ENCODE peak calls at places on chromosomes 12 and 14, in six cellular contexts. One of them, this sample, is unnamed.

GRCh38 chr12:31201382-31201781 is 124.6 kb downstream of the SINHCAF start:
- DNase-seq in stimulated activated CD4-positive, alpha-beta T cell treated with anti-CD3 and anti-CD28 coated beads, Interleukin-4, amount 100 ng/mL, for 1 hour: no peak
- DNase-seq in foreskin keratinocyte: no peak
- DNase-seq in hypothalamus: no peak
- DNase-seq in HT1080: no peak
- DNase-seq in activated naive CD8-positive, alpha-beta T cell treated with anti-CD3 and anti-CD28 coated beads, Interleukin-2, amount 10 ng/mL, durations not matched to agents 7 days and 5 days: no peak
- DNase-seq in this sample: no peak

GRCh38 chr14:105071326-105071725 is 6.1 kb upstream of the GPR132 start:
- DNase-seq in activated naive CD8-positive, alpha-beta T cell treated with anti-CD3 and anti-CD28 coated beads, Interleukin-2, amount 10 ng/mL, durations not matched to agents 7 days and 5 days: no peak
- DNase-seq in stimulated activated CD4-positive, alpha-beta T cell treated with anti-CD3 and anti-CD28 coated beads, Interleukin-4, amount 100 ng/mL, for 1 hour: no peak
- DNase-seq in HT1080: no peak
- DNase-seq in hypothalamus: no peak
- DNase-seq in foreskin keratinocyte: no peak
- DNase-seq in this sample: no peak

GRCh38 chr12:6193853-6194815 is 6.1 kb upstream of the CD9 start:
- DNase-seq in foreskin keratinocyte: peak; percentile 82
- DNase-seq in hypothalamus: no peak
- DNase-seq in stimulated activated CD4-positive, alpha-beta T cell treated with anti-CD3 and anti-CD28 coated beads, Interleukin-4, amount 100 ng/mL, for 1 hour: no peak
- DNase-seq in HT1080: no peak
- DNase-seq in activated naive CD8-positive, alpha-beta T cell treated with anti-CD3 and anti-CD28 coated beads, Interleukin-2, amount 10 ng/mL, durations not matched to agents 7 days and 5 days: no peak
- DNase-seq in this sample: no peak

GRCh38 chr12:80195143-80195726 is 95.9 kb downstream of the OTOGL start:
- DNase-seq in HT1080: peak; percentile 39
- DNase-seq in hypothalamus: no peak
- DNase-seq in foreskin keratinocyte: peak; percentile 56
- DNase-seq in stimulated activated CD4-positive, alpha-beta T cell treated with anti-CD3 and anti-CD28 coated beads, Interleukin-4, amount 100 ng/mL, for 1 hour: no peak
- DNase-seq in activated naive CD8-positive, alpha-beta T cell treated with anti-CD3 and anti-CD28 coated beads, Interleukin-2, amount 10 ng/mL, durations not matched to agents 7 days and 5 days: no peak
- DNase-seq in this sample: peak; percentile 65

GRCh38 chr14:95535226-95536021 is 574 bp downstream of the GLRX5 start:
- DNase-seq in stimulated activated CD4-positive, alpha-beta T cell treated with anti-CD3 and anti-CD28 coated beads, Interleukin-4, amount 100 ng/mL, for 1 hour: peak; percentile 22
- DNase-seq in foreskin keratinocyte: no peak
- DNase-seq in HT1080: no peak
- DNase-seq in activated naive CD8-positive, alpha-beta T cell treated with anti-CD3 and anti-CD28 coated beads, Interleukin-2, amount 10 ng/mL, durations not matched to agents 7 days and 5 days: no peak
- DNase-seq in hypothalamus: no peak
- DNase-seq in this sample: no peak

GRCh38 chr12:124923906-124924734 is 9.7 kb upstream of the UBC start:
- DNase-seq in foreskin keratinocyte: peak; percentile 89
- DNase-seq in activated naive CD8-positive, alpha-beta T cell treated with anti-CD3 and anti-CD28 coated beads, Interleukin-2, amount 10 ng/mL, durations not matched to agents 7 days and 5 days: no peak
- DNase-seq in stimulated activated CD4-positive, alpha-beta T cell treated with anti-CD3 and anti-CD28 coated beads, Interleukin-4, amount 100 ng/mL, for 1 hour: no peak
- DNase-seq in HT1080: peak; percentile 62
- DNase-seq in hypothalamus: no peak
- DNase-seq in this sample: peak; percentile 73

GRCh38 chr14:69475194-69475818 is 9.2 kb upstream of the PLEKHD1 start:
- DNase-seq in stimulated activated CD4-positive, alpha-beta T cell treated with anti-CD3 and anti-CD28 coated beads, Interleukin-4, amount 100 ng/mL, for 1 hour: no peak
- DNase-seq in activated naive CD8-positive, alpha-beta T cell treated with anti-CD3 and anti-CD28 coated beads, Interleukin-2, amount 10 ng/mL, durations not matched to agents 7 days and 5 days: no peak
- DNase-seq in foreskin keratinocyte: peak; percentile 22
- DNase-seq in hypothalamus: no peak
- DNase-seq in HT1080: peak; percentile 33
- DNase-seq in this sample: no peak

GRCh38 chr12:131620946-131621681 is 89.8 kb upstream of the SFSWAP start:
- DNase-seq in foreskin keratinocyte: no peak
- DNase-seq in activated naive CD8-positive, alpha-beta T cell treated with anti-CD3 and anti-CD28 coated beads, Interleukin-2, amount 10 ng/mL, durations not matched to agents 7 days and 5 days: no peak
- DNase-seq in hypothalamus: peak; percentile 22
- DNase-seq in stimulated activated CD4-positive, alpha-beta T cell treated with anti-CD3 and anti-CD28 coated beads, Interleukin-4, amount 100 ng/mL, for 1 hour: no peak
- DNase-seq in HT1080: no peak
- DNase-seq in this sample: no peak

GRCh38 chr12:26120561-26121274 is 4.1 kb downstream of the BHLHE41 start:
- DNase-seq in hypothalamus: no peak
- DNase-seq in stimulated activated CD4-positive, alpha-beta T cell treated with anti-CD3 and anti-CD28 coated beads, Interleukin-4, amount 100 ng/mL, for 1 hour: no peak
- DNase-seq in foreskin keratinocyte: no peak
- DNase-seq in activated naive CD8-positive, alpha-beta T cell treated with anti-CD3 and anti-CD28 coated beads, Interleukin-2, amount 10 ng/mL, durations not matched to agents 7 days and 5 days: no peak
- DNase-seq in HT1080: no peak
- DNase-seq in this sample: no peak

GRCh38 chr14:104385189-104386135 is 194.1 kb upstream of the C14orf180 start:
- DNase-seq in activated naive CD8-positive, alpha-beta T cell treated with anti-CD3 and anti-CD28 coated beads, Interleukin-2, amount 10 ng/mL, durations not matched to agents 7 days and 5 days: peak; percentile 23
- DNase-seq in HT1080: no peak
- DNase-seq in stimulated activated CD4-positive, alpha-beta T cell treated with anti-CD3 and anti-CD28 coated beads, Interleukin-4, amount 100 ng/mL, for 1 hour: no peak
- DNase-seq in foreskin keratinocyte: no peak
- DNase-seq in hypothalamus: no peak
- DNase-seq in this sample: no peak

GRCh38 chr14:34971381-34971780 is 11.4 kb upstream of the SRP54 start:
- DNase-seq in activated naive CD8-positive, alpha-beta T cell treated with anti-CD3 and anti-CD28 coated beads, Interleukin-2, amount 10 ng/mL, durations not matched to agents 7 days and 5 days: no peak
- DNase-seq in stimulated activated CD4-positive, alpha-beta T cell treated with anti-CD3 and anti-CD28 coated beads, Interleukin-4, amount 100 ng/mL, for 1 hour: no peak
- DNase-seq in HT1080: peak; percentile 28
- DNase-seq in foreskin keratinocyte: peak; percentile 45
- DNase-seq in hypothalamus: no peak
- DNase-seq in this sample: no peak

GRCh38 chr12:127531561-127531960 is 735.4 kb upstream of the TMEM132C start:
- DNase-seq in stimulated activated CD4-positive, alpha-beta T cell treated with anti-CD3 and anti-CD28 coated beads, Interleukin-4, amount 100 ng/mL, for 1 hour: no peak
- DNase-seq in hypothalamus: no peak
- DNase-seq in HT1080: no peak
- DNase-seq in foreskin keratinocyte: no peak
- DNase-seq in activated naive CD8-positive, alpha-beta T cell treated with anti-CD3 and anti-CD28 coated beads, Interleukin-2, amount 10 ng/mL, durations not matched to agents 7 days and 5 days: no peak
- DNase-seq in this sample: no peak

GRCh38 chr12:58509116-58509885 is 411.0 kb downstream of the LRIG3 start:
- DNase-seq in HT1080: peak; percentile 98
- DNase-seq in hypothalamus: no peak
- DNase-seq in stimulated activated CD4-positive, alpha-beta T cell treated with anti-CD3 and anti-CD28 coated beads, Interleukin-4, amount 100 ng/mL, for 1 hour: no peak
- DNase-seq in activated naive CD8-positive, alpha-beta T cell treated with anti-CD3 and anti-CD28 coated beads, Interleukin-2, amount 10 ng/mL, durations not matched to agents 7 days and 5 days: no peak
- DNase-seq in foreskin keratinocyte: peak; percentile 84
- DNase-seq in this sample: no peak

GRCh38 chr12:117100251-117100650 is 1.0 kb upstream of the TESC start:
- DNase-seq in stimulated activated CD4-positive, alpha-beta T cell treated with anti-CD3 and anti-CD28 coated beads, Interleukin-4, amount 100 ng/mL, for 1 hour: no peak
- DNase-seq in foreskin keratinocyte: no peak
- DNase-seq in HT1080: no peak
- DNase-seq in activated naive CD8-positive, alpha-beta T cell treated with anti-CD3 and anti-CD28 coated beads, Interleukin-2, amount 10 ng/mL, durations not matched to agents 7 days and 5 days: no peak
- DNase-seq in hypothalamus: no peak
- DNase-seq in this sample: no peak

GRCh38 chr12:107581616-107582015 is 104.0 kb upstream of the PWP1 start:
- DNase-seq in hypothalamus: no peak
- DNase-seq in activated naive CD8-positive, alpha-beta T cell treated with anti-CD3 and anti-CD28 coated beads, Interleukin-2, amount 10 ng/mL, durations not matched to agents 7 days and 5 days: no peak
- DNase-seq in HT1080: no peak
- DNase-seq in stimulated activated CD4-positive, alpha-beta T cell treated with anti-CD3 and anti-CD28 coated beads, Interleukin-4, amount 100 ng/mL, for 1 hour: no peak
- DNase-seq in foreskin keratinocyte: no peak
- DNase-seq in this sample: no peak

GRCh38 chr12:102960766-102961487 is 3.5 kb downstream of the ASCL1 start:
- DNase-seq in HT1080: no peak
- DNase-seq in foreskin keratinocyte: no peak
- DNase-seq in activated naive CD8-positive, alpha-beta T cell treated with anti-CD3 and anti-CD28 coated beads, Interleukin-2, amount 10 ng/mL, durations not matched to agents 7 days and 5 days: no peak
- DNase-seq in stimulated activated CD4-positive, alpha-beta T cell treated with anti-CD3 and anti-CD28 coated beads, Interleukin-4, amount 100 ng/mL, for 1 hour: no peak
- DNase-seq in hypothalamus: peak; percentile 30
- DNase-seq in this sample: no peak

GRCh38 chr14:59582845-59583509 is 6.4 kb upstream of the CCDC175 start:
- DNase-seq in stimulated activated CD4-positive, alpha-beta T cell treated with anti-CD3 and anti-CD28 coated beads, Interleukin-4, amount 100 ng/mL, for 1 hour: no peak
- DNase-seq in activated naive CD8-positive, alpha-beta T cell treated with anti-CD3 and anti-CD28 coated beads, Interleukin-2, amount 10 ng/mL, durations not matched to agents 7 days and 5 days: no peak
- DNase-seq in foreskin keratinocyte: no peak
- DNase-seq in HT1080: no peak
- DNase-seq in hypothalamus: no peak
- DNase-seq in this sample: no peak

GRCh38 chr14:102052522-102052921 is 34.3 kb downstream of the HSP90AA1 start:
- DNase-seq in hypothalamus: no peak
- DNase-seq in foreskin keratinocyte: no peak
- DNase-seq in stimulated activated CD4-positive, alpha-beta T cell treated with anti-CD3 and anti-CD28 coated beads, Interleukin-4, amount 100 ng/mL, for 1 hour: no peak
- DNase-seq in activated naive CD8-positive, alpha-beta T cell treated with anti-CD3 and anti-CD28 coated beads, Interleukin-2, amount 10 ng/mL, durations not matched to agents 7 days and 5 days: no peak
- DNase-seq in HT1080: no peak
- DNase-seq in this sample: no peak

GRCh38 chr14:69376439-69376838 is 21.7 kb downstream of the ERH start:
- DNase-seq in hypothalamus: no peak
- DNase-seq in stimulated activated CD4-positive, alpha-beta T cell treated with anti-CD3 and anti-CD28 coated beads, Interleukin-4, amount 100 ng/mL, for 1 hour: no peak
- DNase-seq in activated naive CD8-positive, alpha-beta T cell treated with anti-CD3 and anti-CD28 coated beads, Interleukin-2, amount 10 ng/mL, durations not matched to agents 7 days and 5 days: no peak
- DNase-seq in HT1080: peak; percentile 58
- DNase-seq in foreskin keratinocyte: peak; percentile 74
- DNase-seq in this sample: no peak

GRCh38 chr14:41570415-41571155 is 36.1 kb upstream of the LRFN5 start:
- DNase-seq in HT1080: no peak
- DNase-seq in stimulated activated CD4-positive, alpha-beta T cell treated with anti-CD3 and anti-CD28 coated beads, Interleukin-4, amount 100 ng/mL, for 1 hour: no peak
- DNase-seq in hypothalamus: no peak
- DNase-seq in activated naive CD8-positive, alpha-beta T cell treated with anti-CD3 and anti-CD28 coated beads, Interleukin-2, amount 10 ng/mL, durations not matched to agents 7 days and 5 days: no peak
- DNase-seq in foreskin keratinocyte: no peak
- DNase-seq in this sample: no peak

GRCh38 chr14:40911161-40911560 is 695.5 kb upstream of the LRFN5 start:
- DNase-seq in activated naive CD8-positive, alpha-beta T cell treated with anti-CD3 and anti-CD28 coated beads, Interleukin-2, amount 10 ng/mL, durations not matched to agents 7 days and 5 days: no peak
- DNase-seq in hypothalamus: no peak
- DNase-seq in HT1080: no peak
- DNase-seq in stimulated activated CD4-positive, alpha-beta T cell treated with anti-CD3 and anti-CD28 coated beads, Interleukin-4, amount 100 ng/mL, for 1 hour: no peak
- DNase-seq in foreskin keratinocyte: no peak
- DNase-seq in this sample: no peak

GRCh38 chr14:72104011-72104613 is 171.9 kb downstream of the RGS6 start:
- DNase-seq in activated naive CD8-positive, alpha-beta T cell treated with anti-CD3 and anti-CD28 coated beads, Interleukin-2, amount 10 ng/mL, durations not matched to agents 7 days and 5 days: peak; percentile 56
- DNase-seq in stimulated activated CD4-positive, alpha-beta T cell treated with anti-CD3 and anti-CD28 coated beads, Interleukin-4, amount 100 ng/mL, for 1 hour: peak; percentile 39
- DNase-seq in hypothalamus: no peak
- DNase-seq in HT1080: peak; percentile 32
- DNase-seq in foreskin keratinocyte: no peak
- DNase-seq in this sample: no peak

GRCh38 chr12:65585648-65586420 is 238.4 kb upstream of the HMGA2 start:
- DNase-seq in activated naive CD8-positive, alpha-beta T cell treated with anti-CD3 and anti-CD28 coated beads, Interleukin-2, amount 10 ng/mL, durations not matched to agents 7 days and 5 days: no peak
- DNase-seq in HT1080: no peak
- DNase-seq in foreskin keratinocyte: no peak
- DNase-seq in stimulated activated CD4-positive, alpha-beta T cell treated with anti-CD3 and anti-CD28 coated beads, Interleukin-4, amount 100 ng/mL, for 1 hour: no peak
- DNase-seq in hypothalamus: no peak
- DNase-seq in this sample: no peak

GRCh38 chr12:51847830-51848727 is at the start of gene FIGNL2:
- DNase-seq in HT1080: no peak
- DNase-seq in stimulated activated CD4-positive, alpha-beta T cell treated with anti-CD3 and anti-CD28 coated beads, Interleukin-4, amount 100 ng/mL, for 1 hour: no peak
- DNase-seq in hypothalamus: no peak
- DNase-seq in activated naive CD8-positive, alpha-beta T cell treated with anti-CD3 and anti-CD28 coated beads, Interleukin-2, amount 10 ng/mL, durations not matched to agents 7 days and 5 days: no peak
- DNase-seq in foreskin keratinocyte: no peak
- DNase-seq in this sample: no peak

GRCh38 chr14:72745546-72745945 is 148.4 kb downstream of the DPF3 start:
- DNase-seq in hypothalamus: no peak
- DNase-seq in foreskin keratinocyte: peak; percentile 80
- DNase-seq in HT1080: peak; percentile 89
- DNase-seq in stimulated activated CD4-positive, alpha-beta T cell treated with anti-CD3 and anti-CD28 coated beads, Interleukin-4, amount 100 ng/mL, for 1 hour: no peak
- DNase-seq in activated naive CD8-positive, alpha-beta T cell treated with anti-CD3 and anti-CD28 coated beads, Interleukin-2, amount 10 ng/mL, durations not matched to agents 7 days and 5 days: no peak
- DNase-seq in this sample: peak; percentile 71

GRCh38 chr14:68140111-68140741 is 320.6 kb downstream of the RAD51B start:
- DNase-seq in stimulated activated CD4-positive, alpha-beta T cell treated with anti-CD3 and anti-CD28 coated beads, Interleukin-4, amount 100 ng/mL, for 1 hour: no peak
- DNase-seq in activated naive CD8-positive, alpha-beta T cell treated with anti-CD3 and anti-CD28 coated beads, Interleukin-2, amount 10 ng/mL, durations not matched to agents 7 days and 5 days: no peak
- DNase-seq in HT1080: peak; percentile 99
- DNase-seq in foreskin keratinocyte: peak; percentile 100
- DNase-seq in hypothalamus: peak; percentile 8
- DNase-seq in this sample: peak; percentile 92

GRCh38 chr12:55392032-55392795 is 8.1 kb upstream of the OR6C65 start:
- DNase-seq in foreskin keratinocyte: no peak
- DNase-seq in stimulated activated CD4-positive, alpha-beta T cell treated with anti-CD3 and anti-CD28 coated beads, Interleukin-4, amount 100 ng/mL, for 1 hour: no peak
- DNase-seq in activated naive CD8-positive, alpha-beta T cell treated with anti-CD3 and anti-CD28 coated beads, Interleukin-2, amount 10 ng/mL, durations not matched to agents 7 days and 5 days: no peak
- DNase-seq in hypothalamus: no peak
- DNase-seq in HT1080: no peak
- DNase-seq in this sample: no peak

GRCh38 chr12:132453361-132454133 is 36.4 kb upstream of the FBRSL1 start:
- DNase-seq in HT1080: peak; percentile 58
- DNase-seq in stimulated activated CD4-positive, alpha-beta T cell treated with anti-CD3 and anti-CD28 coated beads, Interleukin-4, amount 100 ng/mL, for 1 hour: no peak
- DNase-seq in hypothalamus: no peak
- DNase-seq in foreskin keratinocyte: no peak
- DNase-seq in activated naive CD8-positive, alpha-beta T cell treated with anti-CD3 and anti-CD28 coated beads, Interleukin-2, amount 10 ng/mL, durations not matched to agents 7 days and 5 days: no peak
- DNase-seq in this sample: no peak

GRCh38 chr12:114189266-114189665 is 216.7 kb downstream of the TBX5 start:
- DNase-seq in HT1080: no peak
- DNase-seq in activated naive CD8-positive, alpha-beta T cell treated with anti-CD3 and anti-CD28 coated beads, Interleukin-2, amount 10 ng/mL, durations not matched to agents 7 days and 5 days: no peak
- DNase-seq in hypothalamus: no peak
- DNase-seq in stimulated activated CD4-positive, alpha-beta T cell treated with anti-CD3 and anti-CD28 coated beads, Interleukin-4, amount 100 ng/mL, for 1 hour: no peak
- DNase-seq in foreskin keratinocyte: no peak
- DNase-seq in this sample: no peak

GRCh38 chr14:76589246-76589645 is 172.0 kb upstream of the VASH1 start:
- DNase-seq in HT1080: peak; percentile 42
- DNase-seq in activated naive CD8-positive, alpha-beta T cell treated with anti-CD3 and anti-CD28 coated beads, Interleukin-2, amount 10 ng/mL, durations not matched to agents 7 days and 5 days: no peak
- DNase-seq in stimulated activated CD4-positive, alpha-beta T cell treated with anti-CD3 and anti-CD28 coated beads, Interleukin-4, amount 100 ng/mL, for 1 hour: no peak
- DNase-seq in foreskin keratinocyte: peak; percentile 93
- DNase-seq in hypothalamus: no peak
- DNase-seq in this sample: no peak

GRCh38 chr12:66623455-66623854 is 55.4 kb downstream of the GRIP1 start:
- DNase-seq in hypothalamus: no peak
- DNase-seq in activated naive CD8-positive, alpha-beta T cell treated with anti-CD3 and anti-CD28 coated beads, Interleukin-2, amount 10 ng/mL, durations not matched to agents 7 days and 5 days: no peak
- DNase-seq in foreskin keratinocyte: peak; percentile 27
- DNase-seq in HT1080: peak; percentile 76
- DNase-seq in stimulated activated CD4-positive, alpha-beta T cell treated with anti-CD3 and anti-CD28 coated beads, Interleukin-4, amount 100 ng/mL, for 1 hour: no peak
- DNase-seq in this sample: no peak

GRCh38 chr12:20460956-20461355 is 92.6 kb downstream of the PDE3A start:
- DNase-seq in hypothalamus: no peak
- DNase-seq in foreskin keratinocyte: no peak
- DNase-seq in HT1080: no peak
- DNase-seq in activated naive CD8-positive, alpha-beta T cell treated with anti-CD3 and anti-CD28 coated beads, Interleukin-2, amount 10 ng/mL, durations not matched to agents 7 days and 5 days: no peak
- DNase-seq in stimulated activated CD4-positive, alpha-beta T cell treated with anti-CD3 and anti-CD28 coated beads, Interleukin-4, amount 100 ng/mL, for 1 hour: no peak
- DNase-seq in this sample: no peak

GRCh38 chr14:103284574-103285467 is 49.2 kb upstream of the EIF5 start:
- DNase-seq in activated naive CD8-positive, alpha-beta T cell treated with anti-CD3 and anti-CD28 coated beads, Interleukin-2, amount 10 ng/mL, durations not matched to agents 7 days and 5 days: no peak
- DNase-seq in foreskin keratinocyte: peak; percentile 59
- DNase-seq in stimulated activated CD4-positive, alpha-beta T cell treated with anti-CD3 and anti-CD28 coated beads, Interleukin-4, amount 100 ng/mL, for 1 hour: no peak
- DNase-seq in hypothalamus: no peak
- DNase-seq in HT1080: peak; percentile 33
- DNase-seq in this sample: no peak

GRCh38 chr14:95498622-95499353 is 17.7 kb downstream of the SYNE3 start:
- DNase-seq in HT1080: no peak
- DNase-seq in stimulated activated CD4-positive, alpha-beta T cell treated with anti-CD3 and anti-CD28 coated beads, Interleukin-4, amount 100 ng/mL, for 1 hour: no peak
- DNase-seq in activated naive CD8-positive, alpha-beta T cell treated with anti-CD3 and anti-CD28 coated beads, Interleukin-2, amount 10 ng/mL, durations not matched to agents 7 days and 5 days: no peak
- DNase-seq in foreskin keratinocyte: no peak
- DNase-seq in hypothalamus: peak; percentile 69
- DNase-seq in this sample: no peak

GRCh38 chr12:124098101-124098757 is 125.2 kb downstream of the ZNF664 start:
- DNase-seq in HT1080: no peak
- DNase-seq in stimulated activated CD4-positive, alpha-beta T cell treated with anti-CD3 and anti-CD28 coated beads, Interleukin-4, amount 100 ng/mL, for 1 hour: no peak
- DNase-seq in activated naive CD8-positive, alpha-beta T cell treated with anti-CD3 and anti-CD28 coated beads, Interleukin-2, amount 10 ng/mL, durations not matched to agents 7 days and 5 days: no peak
- DNase-seq in hypothalamus: no peak
- DNase-seq in foreskin keratinocyte: no peak
- DNase-seq in this sample: no peak

This sample was measured in fibroblast of the conjunctiva.